ENCODE peak calls at places on chromosomes 2 and 18, in nine cellular contexts. A is kidney epithelial cell; B is ovary; U is body of pancreas; E is transverse colon; H is CD4-positive, alpha-beta memory T cell; Y is stomach; R is hepatocyte; P is K562. S is an unnamed sample.

GRCh38 chr2:240453461-240454030 is 18.1 kb downstream of the GPC1 start:
- DNase-seq in A (no peak), B (peak; percentile 21), U (no peak), E (no peak), H (no peak), Y (no peak), R (no peak), P (peak; percentile 28), S (peak; percentile 52)

GRCh38 chr2:148853458-148853857 is 21.6 kb upstream of the KIF5C start:
- DNase-seq in A (no peak), B (no peak), U (no peak), E (no peak), H (no peak), Y (no peak), R (no peak), P (no peak), S (no peak)

GRCh38 chr2:60094450-60094929 is 459.0 kb downstream of the BCL11A start:
- DNase-seq in A (no peak), B (no peak), U (peak; percentile 91), E (peak; percentile 25), H (no peak), Y (peak; percentile 34), R (peak; percentile 75), P (no peak), S (no peak)

GRCh38 chr2:18993756-18994155 is 364.7 kb downstream of the OSR1 start:
- DNase-seq in A (no peak), B (no peak), U (no peak), E (no peak), H (no peak), Y (no peak), R (no peak), P (no peak), S (no peak)

GRCh38 chr2:191020742-191021381 is 6.9 kb upstream of the STAT1 start:
- DNase-seq in A (no peak), B (peak; percentile 60), U (peak; percentile 61), E (peak; percentile 24), H (no peak), Y (peak; percentile 36), R (peak; percentile 48), P (no peak), S (peak; percentile 80)

GRCh38 chr18:65592419-65592818 is 158.4 kb upstream of the CDH7 start:
- DNase-seq in A (no peak), B (no peak), U (no peak), E (no peak), H (no peak), Y (no peak), R (peak; percentile 24), P (no peak), S (no peak)

GRCh38 chr2:240460781-240461431 is 25.4 kb downstream of the GPC1 start:
- DNase-seq in A (no peak), B (peak; percentile 17), U (no peak), E (peak; percentile 6), H (no peak), Y (no peak), R (no peak), P (peak; percentile 24), S (peak; percentile 46)

GRCh38 chr2:46780411-46780800 is 135.2 kb downstream of the MCFD2 start:
- DNase-seq in A (no peak), B (peak; percentile 43), U (no peak), E (peak; percentile 21), H (no peak), Y (no peak), R (no peak), P (no peak), S (peak; percentile 88)

GRCh38 chr2:207165121-207166038 is at the start of gene KLF7:
- DNase-seq in A (no peak), B (peak; percentile 49), U (peak; percentile 41), E (peak; percentile 45), H (peak; percentile 70), Y (peak; percentile 54), R (peak; percentile 56), P (no peak), S (peak; percentile 85)

GRCh38 chr2:48482774-48483173 is 47.2 kb upstream of the STON1 start:
- DNase-seq in A (no peak), B (no peak), U (no peak), E (no peak), H (no peak), Y (no peak), R (no peak), P (no peak), S (no peak)

GRCh38 chr2:216055661-216056060 is 25.9 kb downstream of the PECR start:
- DNase-seq in A (no peak), B (no peak), U (no peak), E (no peak), H (no peak), Y (no peak), R (no peak), P (no peak), S (no peak)

GRCh38 chr2:56167616-56168015 is 16.2 kb upstream of the CCDC85A start:
- DNase-seq in A (no peak), B (no peak), U (no peak), E (no peak), H (no peak), Y (no peak), R (no peak), P (no peak), S (no peak)

GRCh38 chr2:132824716-132825115 is 154.7 kb upstream of the LYPD1 start:
- DNase-seq in A (peak; percentile 37), B (no peak), U (no peak), E (no peak), H (no peak), Y (no peak), R (no peak), P (no peak), S (no peak)

GRCh38 chr2:8462899-8463648 is 218.8 kb upstream of the ID2 start:
- DNase-seq in A (no peak), B (no peak), U (no peak), E (no peak), H (no peak), Y (peak; percentile 9), R (no peak), P (no peak), S (peak; percentile 45)

GRCh38 chr18:73840319-73841065 is 307.1 kb downstream of the FBXO15 start:
- DNase-seq in A (no peak), B (no peak), U (no peak), E (no peak), H (no peak), Y (no peak), R (no peak), P (no peak), S (no peak)

GRCh38 chr18:6576706-6577375 is 152.7 kb upstream of the ARHGAP28 start:
- DNase-seq in A (peak; percentile 60), B (no peak), U (no peak), E (no peak), H (no peak), Y (no peak), R (no peak), P (no peak), S (no peak)

GRCh38 chr2:195532628-195533271 is 124.3 kb upstream of the SLC39A10 start:
- DNase-seq in A (peak; percentile 5), B (no peak), U (no peak), E (no peak), H (peak; percentile 74), Y (no peak), R (no peak), P (no peak), S (no peak)

GRCh38 chr18:8140841-8141501 is 468.3 kb upstream of the RAB12 start:
- DNase-seq in A (no peak), B (peak; percentile 70), U (peak; percentile 36), E (peak; percentile 10), H (no peak), Y (no peak), R (no peak), P (peak; percentile 39), S (peak; percentile 77)

GRCh38 chr18:23684515-23685197 is 4.6 kb upstream of the LAMA3 start:
- DNase-seq in A (no peak), B (no peak), U (no peak), E (no peak), H (no peak), Y (no peak), R (no peak), P (no peak), S (no peak)

GRCh38 chr2:213119061-213119809 is 32.2 kb downstream of the IKZF2 start:
- DNase-seq in A (peak; percentile 32), B (no peak), U (no peak), E (no peak), H (peak; percentile 35), Y (no peak), R (no peak), P (no peak), S (no peak)

DNA sequence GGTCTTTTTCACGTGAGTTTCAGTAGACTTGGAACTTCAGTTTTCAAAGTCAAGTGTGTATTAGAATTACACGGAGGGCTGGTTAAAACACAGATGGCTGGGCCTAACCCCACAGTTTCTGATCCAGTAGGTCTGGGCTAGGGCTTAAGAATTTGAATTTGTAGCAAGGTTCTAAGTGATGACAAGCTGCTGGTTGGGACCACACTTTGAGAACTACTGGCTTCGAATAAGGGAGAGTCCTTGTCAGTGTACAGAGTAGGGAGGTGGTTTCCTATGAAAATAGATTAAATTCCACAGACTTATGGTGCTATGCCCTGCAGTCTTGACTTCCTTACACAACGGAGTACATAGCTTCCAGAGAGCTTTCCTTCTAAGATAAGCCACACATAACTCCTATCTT is 4.5 kb downstream of the RHOB start:
- DNase-seq in A (no peak), B (peak; percentile 24), U (no peak), E (no peak), H (no peak), Y (peak; percentile 24), R (peak; percentile 28), P (no peak), S (peak; percentile 53)
- H3K27me3 ChIP-seq in A (no peaks in the 10 kb centered on the region), B (no peaks in the 10 kb centered on the region), U (no peaks in the 10 kb centered on the region), E (no peaks in the 10 kb centered on the region), H (no peaks in the 10 kb centered on the region), Y (no peaks in the 10 kb centered on the region), R (no peaks in the 10 kb centered on the region), P (peaks cover 8% of the 10 kb centered on the region), S (no peaks in the 10 kb centered on the region)

DNA sequence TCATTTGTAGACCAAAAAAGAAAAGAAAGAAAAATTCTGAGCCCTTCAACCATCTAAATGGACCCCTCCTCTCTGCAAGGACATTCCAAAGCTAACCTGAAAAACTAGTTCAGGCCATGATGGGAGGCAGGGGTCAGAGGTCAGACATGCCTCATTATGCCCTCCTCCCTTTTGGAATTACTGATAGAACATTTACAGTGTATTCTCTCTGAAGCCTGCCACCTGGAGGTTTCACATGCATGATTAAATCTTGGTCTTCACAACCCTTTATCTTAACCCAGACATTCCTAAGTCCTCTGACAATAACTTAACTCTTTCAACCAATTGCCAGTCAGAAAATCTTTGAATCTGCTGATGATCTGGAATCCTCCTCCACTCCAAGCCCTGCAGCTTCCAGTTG is 86.0 kb downstream of the SPP2 start:
- DNase-seq in A (peak; percentile 76), B (no peak), U (no peak), E (no peak), H (no peak), Y (no peak), R (peak; percentile 37), P (no peak), S (no peak)
- H3K27me3 ChIP-seq in A (no peaks in the 10 kb centered on the region), B (no peaks in the 10 kb centered on the region), U (no peaks in the 10 kb centered on the region), E (peaks cover 5% of the 10 kb centered on the region), H (no peaks in the 10 kb centered on the region), Y (no peaks in the 10 kb centered on the region), R (no peaks in the 10 kb centered on the region), P (peaks cover 9% of the 10 kb centered on the region), S (peaks cover 11% of the 10 kb centered on the region)

GRCh38 chr2:104846955-104847820 is 6.7 kb upstream of the POU3F3 start:
- DNase-seq in A (no peak), B (no peak), U (no peak), E (no peak), H (no peak), Y (no peak), R (no peak), P (no peak), S (no peak)
- H3K27me3 ChIP-seq in A (peaks cover 38% of the 10 kb centered on the region), B (no peaks in the 10 kb centered on the region), U (peaks cover 62% of the 10 kb centered on the region), E (peaks cover 100% of the 10 kb centered on the region), H (peaks cover 49% of the 10 kb centered on the region), Y (peaks cover 43% of the 10 kb centered on the region), R (peaks cover 97% of the 10 kb centered on the region), P (peaks cover 37% of the 10 kb centered on the region), S (peaks cover 51% of the 10 kb centered on the region)

GRCh38 chr18:36818652-36819051 is 10.2 kb downstream of the TPGS2 start:
- DNase-seq in A (no peak), B (no peak), U (peak; percentile 16), E (no peak), H (no peak), Y (no peak), R (no peak), P (no peak), S (no peak)
- H3K27me3 ChIP-seq in A (no peaks in the 10 kb centered on the region), B (no peaks in the 10 kb centered on the region), U (no peaks in the 10 kb centered on the region), E (no peaks in the 10 kb centered on the region), H (no peaks in the 10 kb centered on the region), Y (no peaks in the 10 kb centered on the region), R (no peaks in the 10 kb centered on the region), P (no peaks in the 10 kb centered on the region), S (no peaks in the 10 kb centered on the region)